ENCODE peak calls at places on chromosomes 4 and X, in six cellular contexts. U is HL-60, E is HTR-8/SVneo, Q is dermis microvascular lymphatic vessel endothelial cell, O is T-cell, P is choroid plexus epithelial cell. F is an unnamed sample.

GRCh38 chr4:76177709-76178108 is 29.5 kb upstream of the NUP54 start:
- DNase-seq in O (no peak), E (no peak), U (no peak), P (no peak), Q (no peak), F (no peak)

GRCh38 chr4:110621328-110621812 is 1.5 kb downstream of the PITX2 start:
- DNase-seq in E (no peak), O (no peak), U (no peak), Q (no peak), P (no peak), F (peak; percentile 58)

GRCh38 chr4:139740531-139741041 is 75.0 kb downstream of the MGST2 start:
- DNase-seq in Q (peak; percentile 91), U (peak; percentile 62), P (peak; percentile 97), O (no peak), E (peak; percentile 17), F (peak; percentile 96)

GRCh38 chr4:155906554-155907247 is 3.2 kb downstream of the TDO2 start:
- DNase-seq in O (no peak), U (no peak), P (peak; percentile 99), E (peak; percentile 58), Q (no peak), F (peak; percentile 98)

GRCh38 chr4:86218721-86219481 is 141.0 kb downstream of the MAPK10 start:
- DNase-seq in E (no peak), O (no peak), P (peak; percentile 70), Q (no peak), U (no peak), F (peak; percentile 85)

GRCh38 chrX:71859637-71860036 is 51.0 kb upstream of the NHSL2 start:
- DNase-seq in P (peak; percentile 49), Q (peak; percentile 23), U (no peak), E (peak; percentile 45), O (peak; percentile 6), F (peak; percentile 32)

GRCh38 chr4:163344147-163345050 is 707 bp downstream of the NPY5R start:
- DNase-seq in P (no peak), U (no peak), Q (no peak), O (no peak), E (peak; percentile 5), F (no peak)

GRCh38 chr4:75099321-75099720 is 166.4 kb downstream of the PARM1 start:
- DNase-seq in O (no peak), U (no peak), Q (no peak), E (no peak), P (no peak), F (no peak)

GRCh38 chr4:165563851-165564250 is 185.0 kb downstream of the CPE start:
- DNase-seq in O (no peak), Q (no peak), P (no peak), U (no peak), E (no peak), F (no peak)

GRCh38 chr4:95761441-95761840 is 78.5 kb upstream of the PDHA2 start:
- DNase-seq in E (peak; percentile 25), O (no peak), P (peak; percentile 31), U (no peak), Q (peak; percentile 50), F (peak; percentile 36)

GRCh38 chr4:183035726-183036415 is 63.2 kb upstream of the WWC2 start:
- DNase-seq in U (no peak), E (peak; percentile 78), O (no peak), Q (no peak), P (no peak), F (no peak)

GRCh38 chr4:119550857-119551532 is 77.6 kb downstream of the PDE5A start:
- DNase-seq in U (no peak), Q (no peak), O (no peak), E (no peak), P (peak; percentile 82), F (peak; percentile 73)

GRCh38 chr4:46804781-46805413 is 104.1 kb downstream of the COX7B2 start:
- DNase-seq in U (no peak), O (no peak), Q (no peak), E (no peak), P (no peak), F (no peak)

GRCh38 chr4:128768373-128768996 is 41.0 kb upstream of the JADE1 start:
- DNase-seq in P (peak; percentile 62), Q (no peak), E (no peak), O (no peak), U (no peak), F (peak; percentile 82)

GRCh38 chrX:3939967-3940610 is 226.6 kb upstream of the PRKX start:
- DNase-seq in E (peak; percentile 30), Q (peak; percentile 10), P (peak; percentile 30), U (no peak), O (no peak), F (peak; percentile 14)

GRCh38 chr4:8428288-8429097 is 12.0 kb downstream of the ACOX3 start:
- DNase-seq in O (peak; percentile 93), E (peak; percentile 91), Q (peak; percentile 89), P (peak; percentile 86), U (peak; percentile 75), F (peak; percentile 82)

GRCh38 chr4:24973471-24974251 is 57.1 kb downstream of the LGI2 start:
- DNase-seq in U (peak; percentile 89), O (no peak), E (no peak), Q (no peak), P (no peak), F (no peak)

GRCh38 chr4:166535865-166536264 is 662.8 kb downstream of the TLL1 start:
- DNase-seq in O (no peak), E (no peak), P (peak; percentile 7), Q (no peak), U (no peak), F (no peak)

GRCh38 chr4:158094413-158095110 is 78.3 kb downstream of the GASK1B start:
- DNase-seq in E (no peak), U (no peak), Q (peak; percentile 25), P (peak; percentile 71), O (no peak), F (peak; percentile 75)

GRCh38 chr4:1983846-1984405 is 24.8 kb downstream of the NELFA start:
- DNase-seq in O (no peak), P (no peak), E (no peak), Q (no peak), U (no peak), F (no peak)

GRCh38 chr4:182874158-182874855 is 42.9 kb downstream of the DCTD start:
- DNase-seq in E (no peak), P (no peak), O (no peak), U (no peak), Q (no peak), F (no peak)

GRCh38 chr4:73844352-73844751 is 7.9 kb downstream of the CXCL6 start:
- DNase-seq in U (peak; percentile 78), E (no peak), P (peak; percentile 76), O (no peak), Q (peak; percentile 54), F (peak; percentile 91)

GRCh38 chr4:16001484-16001858 is 38.5 kb upstream of the FGFBP2 start:
- DNase-seq in O (peak; percentile 27), P (peak; percentile 88), Q (peak; percentile 67), U (peak; percentile 29), E (peak; percentile 72), F (peak; percentile 65)

GRCh38 chr4:11949355-11949754 is 520.7 kb upstream of the HS3ST1 start:
- DNase-seq in Q (no peak), O (no peak), U (no peak), E (no peak), P (no peak), F (no peak)

GRCh38 chr4:158814207-158814606 is 45.4 kb downstream of the FNIP2 start:
- DNase-seq in Q (no peak), O (no peak), E (no peak), U (no peak), P (no peak), F (no peak)

GRCh38 chr4:1229117-1229849 is 19.6 kb downstream of the CTBP1 start:
- DNase-seq in O (no peak), E (no peak), Q (no peak), P (no peak), U (no peak), F (no peak)

GRCh38 chr4:48315728-48316630 is 25.4 kb upstream of the SLAIN2 start:
- DNase-seq in P (peak; percentile 85), E (peak; percentile 56), U (peak; percentile 5), O (no peak), Q (peak; percentile 60), F (peak; percentile 75)

GRCh38 chrX:41334866-41335589 is 1.1 kb downstream of the DDX3X start:
- DNase-seq in E (no peak), O (peak; percentile 57), P (peak; percentile 63), U (no peak), Q (peak; percentile 57), F (peak; percentile 57)

GRCh38 chrX:105876658-105877057 is 54.3 kb downstream of the NRK start:
- DNase-seq in Q (peak; percentile 0), P (peak; percentile 49), O (no peak), U (no peak), E (no peak), F (peak; percentile 40)

GRCh38 chrX:71216446-71216845 is 6.6 kb upstream of the GJB1 start:
- DNase-seq in E (no peak), Q (peak; percentile 0), U (no peak), O (no peak), P (no peak), F (no peak)

GRCh38 chr4:121375262-121375661 is 5.6 kb downstream of the QRFPR start:
- DNase-seq in Q (no peak), O (no peak), P (peak; percentile 46), U (no peak), E (no peak), F (peak; percentile 37)

GRCh38 chr4:41661447-41662076 is 87.0 kb downstream of the PHOX2B start:
- DNase-seq in P (peak; percentile 77), E (peak; percentile 52), U (peak; percentile 8), Q (peak; percentile 66), O (no peak), F (peak; percentile 63)

F was measured in iris pigment epithelial cell.